ENCODE peak calls at places on chromosome 12, in four cellular contexts. Y is tibial artery, M is tibial nerve, O is breast epithelium. C is an unnamed sample. For H3K4me1, the result is how much of the 10 kb centered on the place peaks cover.

GRCh38 chr12:25436206-25436912 is 116.7 kb downstream of the LMNTD1 start:
- DNase-seq in M (peak), Y (no peak), O (no peak), C (no peak)

GRCh38 chr12:15273896-15274295 is 48.4 kb upstream of the PTPRO start:
- DNase-seq in O (no peak), Y (no peak), M (no peak), C (no peak)

GRCh38 chr12:132133952-132134652 is 10.0 kb downstream of the DDX51 start:
- DNase-seq in O (no peak), Y (no peak), M (no peak), C (no peak)

GRCh38 chr12:47017041-47017713 is 62.2 kb upstream of the PCED1B start:
- DNase-seq in M (no peak), Y (no peak), O (no peak), C (no peak)

GRCh38 chr12:18751866-18752265 is 13.9 kb downstream of the CAPZA3 start:
- DNase-seq in M (no peak), O (no peak), Y (no peak), C (no peak)

GRCh38 chr12:117359029-117359845 is 2.2 kb downstream of the NOS1 start:
- DNase-seq in O (no peak), Y (no peak), M (no peak), C (no peak)

GRCh38 chr12:86572455-86572854 is 316.3 kb upstream of the MGAT4C start:
- DNase-seq in Y (no peak), O (no peak), M (no peak), C (no peak)

GRCh38 chr12:69324797-69325466 is 23.2 kb upstream of the LYZ start:
- DNase-seq in O (no peak), Y (no peak), M (no peak), C (no peak)

GRCh38 chr12:106386836-106387555 is 29.4 kb downstream of the POLR3B start:
- DNase-seq in M (no peak), Y (no peak), O (no peak), C (no peak)

DNA sequence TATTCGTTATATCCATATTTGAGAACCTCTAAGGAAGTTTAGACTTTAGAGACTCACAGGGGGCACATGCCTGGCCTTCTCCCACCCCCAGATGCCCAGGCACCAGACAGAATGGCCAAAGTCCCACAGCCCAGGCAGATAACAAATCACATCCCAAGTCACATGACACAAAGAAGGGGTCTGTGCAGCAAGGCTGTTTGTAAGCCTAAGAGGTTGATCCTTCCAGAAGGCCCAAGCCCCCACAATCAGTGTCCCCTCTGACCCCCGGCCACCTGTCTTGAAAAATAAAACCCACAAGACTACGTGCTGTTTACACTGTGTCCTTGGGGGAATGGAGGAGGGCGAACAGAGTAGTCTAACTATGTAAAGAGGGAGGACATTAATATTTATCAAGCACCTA is 5.1 kb downstream of the CTDSP2 start:
- DNase-seq in M (no peak), O (no peak), Y (no peak), C (no peak)
- H3K4me1 ChIP-seq in M (half or more), O (under half), Y (under half), C (half or more)

GRCh38 chr12:2285462-2285861 is 232.7 kb downstream of the CACNA1C start:
- DNase-seq in O (no peak), M (no peak), Y (peak), C (no peak)
- H3K4me1 ChIP-seq in O (under half), M (under half), Y (under half), C (under half)

GRCh38 chr12:104641862-104642261 is 185.1 kb downstream of the CHST11 start:
- DNase-seq in M (peak), O (no peak), Y (no peak), C (no peak)
- H3K4me1 ChIP-seq in M (under half), O (under half), Y (under half), C (under half)

GRCh38 chr12:120835304-120835612 is 68.9 kb downstream of the SPPL3 start:
- DNase-seq in O (no peak), M (no peak), Y (no peak), C (no peak)

GRCh38 chr12:120834489-120835303 is 69.5 kb downstream of the SPPL3 start:
- DNase-seq in O (no peak), M (no peak), Y (no peak), C (no peak)

GRCh38 chr12:120833849-120834248 is 70.3 kb downstream of the SPPL3 start:
- DNase-seq in Y (no peak), M (no peak), O (no peak), C (no peak)

GRCh38 chr12:120836119-120836684 is 68.0 kb downstream of the SPPL3 start:
- DNase-seq in Y (no peak), O (no peak), M (no peak), C (no peak)

DNA sequence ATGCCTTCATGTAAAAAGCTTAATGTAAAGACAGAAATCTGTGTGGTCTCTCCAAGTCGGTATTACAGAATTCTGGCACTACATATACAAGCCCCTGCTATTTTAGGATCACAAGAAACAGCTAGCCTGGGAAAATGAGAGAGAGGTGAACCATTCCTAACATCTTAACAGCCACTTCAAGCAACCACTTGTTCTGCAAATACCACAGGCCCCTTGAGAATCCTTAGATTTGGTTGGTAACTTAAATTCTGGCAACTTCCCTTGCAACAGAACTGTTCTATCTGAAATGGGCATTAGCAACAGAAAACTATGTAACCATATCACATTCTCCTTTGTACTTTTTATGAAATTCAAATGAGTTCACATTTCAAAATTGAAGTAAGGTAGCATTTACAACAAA is 68.5 kb downstream of the SPPL3 start:
- DNase-seq in Y (no peak), M (no peak), O (no peak), C (no peak)
- H3K4me1 ChIP-seq in Y (under half), M (under half), O (under half), C (under half)

GRCh38 chr12:26939953-26940352 is 1.7 kb downstream of the FGFR1OP2 start:
- DNase-seq in M (no peak), Y (no peak), O (no peak), C (no peak)
- H3K4me1 ChIP-seq in M (under half), Y (under half), O (under half), C (half or more)